ENCODE peak calls at places on chromosomes 4 and X, in five cellular contexts. B, U, G, F and C are unnamed samples. For H3K4me1, the result is how much of the 10 kb centered on the place peaks cover.

GRCh38 chr4:2817701-2818350 is 24.9 kb downstream of the SH3BP2 start:
- DNase-seq in U (peak), G (no peak), B (no peak), F (no peak), C (peak)

GRCh38 chr4:168598191-168598590 is 101.3 kb downstream of the PALLD start:
- DNase-seq in F (no peak), B (no peak), G (no peak), U (no peak), C (no peak)

GRCh38 chr4:94559351-94559806 is 107.6 kb downstream of the PDLIM5 start:
- DNase-seq in U (no peak), G (peak), F (no peak), B (no peak), C (no peak)

GRCh38 chr4:128322986-128323385 is 35.4 kb upstream of the PGRMC2 start:
- DNase-seq in U (no peak), B (no peak), G (peak), F (no peak), C (peak)

GRCh38 chr4:117375101-117375500 is 289.7 kb upstream of the TRAM1L1 start:
- DNase-seq in G (no peak), U (no peak), B (no peak), F (no peak), C (no peak)

GRCh38 chrX:71198066-71198465 is 25.0 kb upstream of the GJB1 start:
- DNase-seq in U (no peak), B (no peak), F (no peak), G (no peak), C (no peak)

GRCh38 chr4:14887842-14888433 is 114.3 kb upstream of the CPEB2 start:
- DNase-seq in U (no peak), G (no peak), B (no peak), F (no peak), C (peak)

GRCh38 chrX:63747331-63747730 is 37.7 kb downstream of the ARHGEF9 start:
- DNase-seq in G (peak), F (no peak), B (no peak), U (no peak), C (no peak)

GRCh38 chr4:336893-337142 is 796 bp upstream of the ZNF141 start:
- DNase-seq in F (no peak), U (no peak), B (peak), G (no peak), C (no peak)

GRCh38 chr4:134200811-134201215 is 776 bp downstream of the PABPC4L start:
- DNase-seq in B (no peak), F (no peak), G (no peak), U (peak), C (no peak)

GRCh38 chr4:149983931-149984330 is 94.3 kb upstream of the DCLK2 start:
- DNase-seq in F (no peak), G (no peak), U (no peak), B (no peak), C (no peak)

GRCh38 chrX:9337056-9337455 is 127.8 kb upstream of the TBL1X start:
- DNase-seq in U (no peak), B (peak), G (peak), F (peak), C (no peak)

GRCh38 chrX:120485562-120486520 is 16.7 kb upstream of the LAMP2 start:
- DNase-seq in B (peak), F (peak), U (peak), G (peak), C (peak)

GRCh38 chr4:98663226-98664006 is 5.0 kb upstream of the TSPAN5 start:
- DNase-seq in B (no peak), F (peak), G (no peak), U (no peak), C (no peak)

GRCh38 chr4:56158483-56158882 is 209.7 kb downstream of the CEP135 start:
- DNase-seq in F (no peak), U (no peak), B (no peak), G (no peak), C (no peak)

GRCh38 chr4:3037957-3038451 is 36.3 kb downstream of the HTT-AS start:
- DNase-seq in B (no peak), U (peak), G (no peak), F (peak), C (no peak)

GRCh38 chrX:11504234-11504633 is 161.5 kb downstream of the ARHGAP6 start:
- DNase-seq in G (no peak), U (no peak), B (no peak), F (no peak), C (no peak)

GRCh38 chrX:51459125-51459524 is 37.3 kb downstream of the NUDT11 start:
- DNase-seq in G (peak), F (no peak), B (peak), U (no peak), C (no peak)

GRCh38 chr4:40750461-40751258 is 905 bp downstream of the NSUN7 start:
- DNase-seq in F (no peak), G (no peak), U (no peak), B (peak), C (peak)

GRCh38 chrX:87517571-87518141 is at the start of gene KLHL4:
- DNase-seq in U (no peak), F (no peak), B (peak), G (peak), C (peak)

GRCh38 chr4:113355550-113356371 is 306.3 kb downstream of the ANK2 start:
- DNase-seq in B (no peak), F (peak), G (peak), U (no peak), C (peak)

GRCh38 chr4:109469915-109470314 is 36.3 kb downstream of the SEC24B start:
- DNase-seq in B (no peak), G (no peak), U (no peak), F (no peak), C (no peak)

GRCh38 chr4:93370256-93370655 is 458.3 kb upstream of the ATOH1 start:
- DNase-seq in U (no peak), B (no peak), F (no peak), G (no peak), C (no peak)

GRCh38 chrX:53071604-53072417 is 10.4 kb upstream of the TSPYL2 start:
- DNase-seq in U (peak), G (peak), F (peak), B (peak), C (peak)

GRCh38 chr4:60913026-60913425 is 287.1 kb upstream of the ADGRL3 start:
- DNase-seq in F (no peak), U (no peak), G (no peak), B (no peak), C (no peak)

GRCh38 chr4:26032572-26033320 is 118.7 kb downstream of the SMIM20 start:
- DNase-seq in G (peak), U (no peak), B (peak), F (no peak), C (no peak)

GRCh38 chr4:163748474-163748873 is 254.0 kb downstream of the TMA16 start:
- DNase-seq in G (peak), U (no peak), B (no peak), F (no peak), C (no peak)

GRCh38 chr4:155319506-155319905 is 57.3 kb downstream of the MAP9 start:
- DNase-seq in F (no peak), U (no peak), G (no peak), B (no peak), C (no peak)

GRCh38 chr4:129545599-129546278 is 449.8 kb downstream of the C4orf33 start:
- DNase-seq in G (no peak), F (peak), U (peak), B (peak), C (no peak)

GRCh38 chr4:3321295-3321889 is 28.6 kb downstream of the RGS12 start:
- DNase-seq in U (peak), F (peak), G (no peak), B (peak), C (peak)

GRCh38 chrX:38803286-38803608 is 2.0 kb downstream of the MID1IP1 start:
- DNase-seq in U (no peak), F (no peak), B (no peak), G (no peak), C (no peak)

GRCh38 chr4:169070071-169070894 is 60.2 kb upstream of the CBR4 start:
- DNase-seq in B (peak), F (peak), U (no peak), G (peak), C (peak)

GRCh38 chr4:162163892-162164759 is at the start of gene FSTL5:
- DNase-seq in G (peak), U (peak), B (peak), F (peak), C (peak)

GRCh38 chr4:25440478-25441030 is 63.5 kb downstream of the ANAPC4 start:
- DNase-seq in G (no peak), B (peak), U (no peak), F (peak), C (no peak)

GRCh38 chrX:9866633-9867032 is 80.4 kb downstream of the SHROOM2 start:
- DNase-seq in U (no peak), G (no peak), F (no peak), B (peak), C (no peak)

GRCh38 chrX:84709987-84710386 is 207.7 kb upstream of the HDX start:
- DNase-seq in G (no peak), B (no peak), U (no peak), F (no peak), C (no peak)

GRCh38 chrX:49251325-49251724 is 13.2 kb downstream of the FOXP3 start:
- DNase-seq in F (no peak), B (no peak), U (no peak), G (no peak), C (no peak)

GRCh38 chrX:78527818-78528217 is 131.3 kb downstream of the RTL3 start:
- DNase-seq in U (no peak), F (no peak), G (no peak), B (no peak), C (no peak)

GRCh38 chr4:5622596-5622995 is 85.8 kb downstream of the EVC2 start:
- DNase-seq in G (no peak), U (no peak), F (no peak), B (no peak), C (no peak)
- H3K4me1 ChIP-seq in G (under half), U (under half), F (under half), B (under half), C (under half)

GRCh38 chr4:159906051-159906450 is 803.2 kb downstream of the RAPGEF2 start:
- DNase-seq in U (no peak), B (no peak), G (no peak), F (no peak), C (no peak)

GRCh38 chr4:159899596-159899995 is 796.7 kb downstream of the RAPGEF2 start:
- DNase-seq in B (no peak), U (no peak), G (no peak), F (no peak), C (no peak)

GRCh38 chr4:159904906-159905305 is 802.0 kb downstream of the RAPGEF2 start:
- DNase-seq in U (no peak), F (no peak), G (no peak), B (no peak), C (no peak)

GRCh38 chr4:159902648-159903047 is 799.8 kb downstream of the RAPGEF2 start:
- DNase-seq in G (no peak), U (no peak), F (no peak), B (no peak), C (no peak)

DNA sequence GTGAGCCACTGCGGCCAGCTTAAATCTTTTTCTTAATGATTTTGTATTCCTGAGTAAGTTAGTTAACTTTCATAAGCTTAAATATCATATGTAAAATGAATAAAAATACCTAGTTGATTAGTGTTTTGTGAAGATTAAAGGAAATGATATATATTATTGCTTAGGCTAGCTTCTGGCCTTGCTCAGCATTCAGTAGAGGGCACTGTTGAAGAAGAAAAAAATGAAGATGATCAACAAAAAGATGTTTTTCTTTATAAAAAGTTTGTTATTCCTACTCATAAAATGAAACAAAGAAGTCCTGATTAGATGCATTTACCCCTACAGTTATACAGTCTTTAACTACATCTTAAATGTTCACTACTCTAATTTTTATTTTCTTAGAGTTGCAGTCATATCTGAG is 797.7 kb downstream of the RAPGEF2 start:
- DNase-seq in G (no peak), B (no peak), F (no peak), U (no peak), C (no peak)
- TF ChIP-seq CTCF in G (no peak), B (no peak), F (no peak), U (no peak), C (peak)

GRCh38 chrX:41184312-41184711 is 99.1 kb downstream of the USP9X start:
- DNase-seq in B (no peak), U (no peak), G (no peak), F (no peak), C (no peak)
- H3K27ac ChIP-seq in B (no peak), U (no peak), G (no peak), F (no peak), C (no peak)

DNA sequence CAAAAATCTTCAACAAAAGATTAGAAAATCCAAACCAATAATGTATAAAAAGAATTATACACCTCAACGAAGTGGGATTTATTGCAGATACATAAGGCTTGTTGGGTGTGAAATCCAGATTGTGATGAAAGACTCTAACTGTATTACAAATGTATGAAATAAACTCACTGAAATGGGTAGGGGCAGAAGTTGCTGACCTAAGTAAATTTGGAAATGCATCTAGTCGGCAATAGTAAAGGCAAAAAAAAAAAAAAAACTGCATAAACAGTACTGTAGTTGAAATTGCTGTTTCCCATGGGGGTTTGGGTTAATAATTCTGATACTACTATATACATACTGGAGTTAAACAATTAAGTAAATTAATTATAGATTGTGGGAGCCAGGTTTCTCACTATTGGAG is 130.7 kb upstream of the MAGEB18 start:
- DNase-seq in B (no peak), F (no peak), G (no peak), U (no peak), C (no peak)
- H3K4me1 ChIP-seq in B (under half), F (under half), G (under half), U (under half), C (under half)

GRCh38 chr4:5887361-5888221 is 5.3 kb downstream of the CRMP1 start:
- DNase-seq in U (no peak), B (no peak), F (no peak), G (no peak), C (peak)
- TF ChIP-seq CTCF in U (no peak), B (no peak), F (no peak), G (no peak), C (peak)